ENCODE peak calls at places on chromosome 16, in ten cellular contexts. P, F, L, Z, W, R, B, N, K and A are unnamed samples.

GRCh38 chr16:4561565-4561964 is 5.4 kb downstream of the C16orf96 start:
- DNase-seq in Z (no peak), R (no peak), N (no peak), K (no peak), W (no peak), L (no peak), P (no peak), F (no peak), B (no peak), A (no peak)

GRCh38 chr16:23324727-23325126 is 22.6 kb downstream of the SCNN1B start:
- DNase-seq in K (no peak), F (peak; percentile 96), L (peak; percentile 44), N (peak; percentile 50), R (no peak), B (peak; percentile 89), P (no peak), W (no peak), Z (no peak), A (no peak)

GRCh38 chr16:12639044-12639443 is 164.6 kb downstream of the CPPED1 start:
- DNase-seq in F (no peak), K (peak; percentile 84), B (no peak), W (peak; percentile 49), P (peak; percentile 39), L (peak; percentile 52), R (no peak), Z (peak; percentile 31), N (no peak), A (no peak)

GRCh38 chr16:16096161-16096857 is 127.0 kb downstream of the ABCC6 start:
- DNase-seq in K (peak; percentile 41), F (peak; percentile 34), P (peak; percentile 82), R (no peak), Z (peak; percentile 51), L (no peak), B (no peak), N (peak; percentile 48), W (no peak), A (no peak)

GRCh38 chr16:4465977-4466779 is 8.2 kb downstream of the NMRAL1 start:
- DNase-seq in P (no peak), W (no peak), K (no peak), R (no peak), Z (peak; percentile 13), N (peak; percentile 28), L (no peak), B (no peak), F (peak; percentile 23), A (peak; percentile 83)

GRCh38 chr16:24822542-24822941 is 23.2 kb upstream of the SLC5A11 start:
- DNase-seq in B (no peak), W (no peak), K (no peak), L (no peak), F (no peak), P (no peak), R (no peak), Z (no peak), N (no peak), A (no peak)

GRCh38 chr16:2829501-2830354 is at the start of gene ZG16B:
- DNase-seq in B (peak; percentile 56), F (peak; percentile 71), Z (peak; percentile 18), L (peak; percentile 51), P (no peak), K (no peak), N (no peak), W (no peak), R (no peak), A (no peak)

GRCh38 chr16:27430512-27430911 is 28.5 kb downstream of the IL21R start:
- DNase-seq in R (no peak), B (no peak), L (no peak), Z (no peak), K (no peak), W (peak; percentile 40), N (no peak), P (no peak), F (no peak), A (peak; percentile 3)

GRCh38 chr16:58348986-58349385 is 43.3 kb upstream of the GINS3 start:
- DNase-seq in R (peak; percentile 54), B (no peak), N (no peak), L (no peak), W (no peak), Z (no peak), K (no peak), P (no peak), F (no peak), A (no peak)

GRCh38 chr16:58346831-58347371 is 45.4 kb upstream of the GINS3 start:
- DNase-seq in L (no peak), N (no peak), R (no peak), B (no peak), P (no peak), Z (no peak), W (no peak), K (no peak), F (no peak), A (no peak)

DNA sequence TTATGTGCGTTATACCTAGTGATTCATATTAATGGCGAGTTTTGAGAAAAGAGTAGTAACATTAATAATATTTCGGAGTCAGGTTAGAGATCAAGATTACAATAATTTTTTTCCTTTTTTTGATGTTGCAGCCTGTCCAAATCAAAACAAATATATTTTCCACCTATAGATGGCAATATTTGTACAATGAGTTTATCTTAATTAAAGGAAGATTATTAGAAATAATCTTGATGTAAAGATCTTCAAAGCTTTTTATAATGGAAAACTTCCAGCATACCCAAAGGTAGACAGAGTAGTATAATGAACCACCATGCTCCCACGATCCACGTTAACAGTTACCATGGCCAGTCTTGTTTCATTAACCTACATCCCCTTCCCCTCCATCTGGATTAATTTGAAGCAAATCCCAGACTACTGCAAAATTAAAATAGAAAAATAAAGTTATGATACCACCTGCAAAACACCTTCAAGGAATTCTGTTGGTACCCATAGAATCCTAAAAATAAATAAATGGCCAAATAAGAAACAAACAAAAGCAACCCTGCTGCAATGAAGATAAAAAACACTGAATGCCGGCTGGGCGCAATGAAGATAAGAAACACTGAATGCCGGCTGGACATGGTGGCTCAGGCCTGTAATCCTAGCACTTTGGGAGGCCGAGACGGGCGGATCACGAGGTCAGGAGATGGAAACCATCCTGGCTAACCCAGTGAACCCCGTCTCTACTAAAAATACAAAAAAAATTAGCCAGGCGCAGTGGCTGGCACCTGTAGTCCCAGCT is 46.5 kb upstream of the GINS3 start:
- DNase-seq in F (no peak), L (no peak), K (peak; percentile 11), W (no peak), R (no peak), Z (peak; percentile 7), B (no peak), P (no peak), N (no peak), A (no peak)
- TF ChIP-seq CTCF in F (no peak), L (no peak), K (peak; percentile 8), W (no peak), R (no peak), Z (peak; percentile 13), B (peak; percentile 29), P (peak; percentile 33), N (peak; percentile 10), A (peak; percentile 41)

GRCh38 chr16:70250748-70251650 is 741 bp downstream of the EXOSC6 start:
- DNase-seq in L (peak; percentile 53), Z (peak; percentile 52), N (peak; percentile 62), F (peak; percentile 52), P (peak; percentile 35), K (peak; percentile 47), R (peak; percentile 59), W (no peak), B (peak; percentile 77), A (peak; percentile 41)

GRCh38 chr16:70253291-70254094 is 1.8 kb upstream of the EXOSC6 start:
- DNase-seq in Z (peak; percentile 59), W (no peak), L (peak; percentile 45), K (peak; percentile 55), B (no peak), N (peak; percentile 51), P (peak; percentile 36), F (peak; percentile 46), R (peak; percentile 49), A (peak; percentile 64)

GRCh38 chr16:70251651-70252354 is at the start of gene EXOSC6:
- DNase-seq in P (peak; percentile 88), B (peak; percentile 95), L (peak; percentile 92), F (peak; percentile 93), W (no peak), N (peak; percentile 89), K (peak; percentile 94), Z (peak; percentile 90), R (peak; percentile 94), A (peak; percentile 96)

GRCh38 chr16:70254095-70254964 is 2.6 kb upstream of the EXOSC6 start:
- DNase-seq in Z (no peak), K (no peak), R (no peak), P (peak; percentile 11), N (no peak), L (no peak), B (no peak), W (no peak), F (no peak), A (no peak)

DNA sequence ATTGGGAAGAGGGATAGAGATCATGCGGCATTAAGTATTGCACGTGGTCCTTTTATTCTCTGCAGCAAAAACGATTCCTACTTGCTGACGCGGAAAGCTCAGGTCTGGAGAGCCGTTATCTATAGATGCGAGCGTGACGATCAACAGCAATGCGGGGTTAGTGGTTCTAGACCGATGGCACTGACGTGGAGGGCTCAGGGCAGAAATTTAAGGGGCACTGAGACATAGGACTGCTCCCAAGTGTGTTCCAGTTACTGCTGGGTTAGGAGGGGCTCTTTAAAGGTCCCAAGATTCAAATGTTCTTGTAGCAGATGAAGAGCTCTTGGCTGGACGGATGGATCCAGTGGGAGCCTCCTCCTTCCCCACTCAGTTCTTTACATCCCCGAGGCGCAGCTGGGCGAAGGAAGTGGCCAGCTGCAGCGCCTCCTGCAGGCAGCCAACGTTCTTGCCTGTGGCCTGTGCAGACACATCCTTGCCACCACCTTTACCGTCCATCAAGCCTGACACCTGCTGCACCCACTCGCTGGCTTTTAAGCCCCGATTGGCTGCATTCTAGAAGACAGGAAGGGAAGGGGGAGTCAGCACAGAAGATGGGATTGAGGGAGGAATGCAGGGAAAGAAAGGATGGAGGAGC is 732 bp upstream of the EXOSC6 start:
- DNase-seq in N (no peak), B (no peak), L (no peak), P (peak; percentile 11), R (peak; percentile 58), F (no peak), Z (peak; percentile 21), W (no peak), K (peak; percentile 32), A (peak; percentile 47)
- TF ChIP-seq CTCF in N (no peak), B (peak; percentile 36), L (peak; percentile 80), P (peak; percentile 42), R (peak; percentile 93), F (no peak), Z (peak; percentile 40), W (no peak), K (peak; percentile 59), A (peak; percentile 53)

DNA sequence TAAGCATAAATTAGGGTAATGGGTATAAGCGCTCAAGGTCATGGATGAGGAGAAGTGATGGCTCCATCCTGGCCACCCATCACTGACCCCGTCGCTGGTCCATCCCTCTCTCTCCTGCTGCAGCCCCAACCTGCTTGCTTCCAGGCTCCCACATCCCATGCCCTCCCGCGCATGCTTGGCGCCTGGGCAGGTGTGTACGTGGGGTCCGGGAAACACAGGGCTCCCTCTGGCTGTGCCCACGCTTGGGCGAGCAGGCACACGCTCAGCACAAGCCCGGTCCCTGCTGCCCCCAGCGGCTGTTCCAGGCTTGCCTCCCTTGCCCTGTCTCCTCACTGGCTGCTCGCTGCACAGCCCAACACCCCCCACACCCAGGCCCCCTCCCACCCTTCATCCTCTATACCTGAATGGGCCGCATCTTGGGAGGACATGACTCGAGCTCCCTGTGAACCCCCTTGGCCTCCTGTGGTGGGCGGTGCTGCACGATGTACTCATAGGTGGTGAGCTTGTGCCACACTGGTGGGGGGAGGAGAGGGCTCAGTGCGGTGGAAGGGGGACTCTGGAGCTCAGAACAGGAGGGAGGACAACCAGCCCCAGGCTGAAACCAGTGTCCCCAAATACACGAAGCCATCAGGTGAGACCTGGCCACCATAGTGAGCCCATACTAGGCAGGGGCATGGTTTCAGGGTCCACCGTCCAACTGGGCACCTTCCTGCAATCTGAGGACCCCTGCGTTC is 4.7 kb upstream of the TPPP3 start:
- DNase-seq in B (no peak), Z (no peak), R (no peak), N (no peak), L (no peak), W (no peak), P (no peak), F (no peak), K (no peak), A (peak; percentile 30)
- TF ChIP-seq CTCF in B (no peak), Z (no peak), R (no peak), N (no peak), L (no peak), W (no peak), P (no peak), F (no peak), K (no peak), A (no peak)

DNA sequence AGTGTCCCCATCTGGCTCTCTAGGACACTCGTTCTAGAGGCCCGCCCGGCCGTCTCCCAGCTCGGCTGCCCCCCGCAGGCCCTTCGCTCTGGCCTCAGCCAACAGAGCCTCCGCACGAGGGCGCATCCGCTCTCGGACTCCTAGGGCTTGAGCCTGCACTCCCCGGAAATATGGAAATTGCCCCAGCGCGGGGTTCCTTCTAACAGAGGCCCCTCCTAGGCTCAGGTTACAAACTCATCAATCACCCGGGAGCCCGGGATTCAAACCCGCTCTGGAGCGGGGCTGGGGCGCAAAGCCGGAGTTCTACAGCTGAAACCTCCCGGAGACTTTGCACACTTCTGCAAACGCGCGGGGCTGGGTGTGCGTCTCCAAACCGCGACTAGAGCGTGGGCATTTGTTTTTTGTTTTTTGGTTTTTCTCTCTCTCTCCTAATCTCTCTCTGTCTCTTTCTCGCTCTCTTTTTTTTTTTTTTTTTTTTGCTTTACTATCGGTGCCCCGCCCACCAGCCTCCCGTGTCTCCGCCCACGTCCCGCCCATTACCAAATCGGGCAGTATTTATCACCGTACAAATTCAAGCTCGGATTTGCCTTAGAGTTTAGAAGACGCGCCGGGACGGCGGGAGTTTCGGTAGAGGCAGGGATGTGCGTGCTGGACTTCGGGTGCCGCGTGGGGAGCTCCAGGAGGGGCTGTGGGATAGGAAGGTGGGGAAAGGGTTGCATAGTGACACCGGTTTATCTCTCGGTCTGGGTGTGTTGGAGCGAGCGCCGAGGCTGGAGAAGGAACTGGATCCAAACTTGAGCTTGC is 2.4 kb upstream of the FOXL1 start:
- DNase-seq in Z (peak; percentile 95), P (peak; percentile 97), K (peak; percentile 98), F (peak; percentile 79), W (no peak), L (peak; percentile 63), R (peak; percentile 72), B (no peak), N (peak; percentile 78), A (peak; percentile 70)
- TF ChIP-seq CTCF in Z (peak; percentile 70), P (peak; percentile 89), K (peak; percentile 83), F (peak; percentile 40), W (no peak), L (peak; percentile 74), R (peak; percentile 63), B (peak; percentile 42), N (peak; percentile 35), A (peak; percentile 24)